ENCODE peak calls at places on chromosomes 11 and 22, in four cellular contexts. P, Q, U and O are unnamed samples.

GRCh38 chr22:37431811-37432707 is 4.8 kb upstream of the ELFN2 start:
- DNase-seq in Q (no peak), U (no peak), P (no peak), O (no peak)

GRCh38 chr11:46238078-46238966 is 39.1 kb upstream of the CREB3L1 start:
- DNase-seq in P (no peak), Q (peak), U (peak), O (peak)

GRCh38 chr11:60899021-60899936 is 7.1 kb downstream of the PRPF19 start:
- DNase-seq in U (peak), Q (peak), P (no peak), O (peak)

GRCh38 chr11:70788247-70789022 is 390.1 kb downstream of the CTTN start:
- DNase-seq in P (no peak), Q (no peak), U (peak), O (no peak)

GRCh38 chr11:70019576-70020011 is 58.5 kb upstream of the ANO1 start:
- DNase-seq in P (no peak), Q (no peak), U (no peak), O (no peak)

GRCh38 chr11:29773656-29774264 is 243.1 kb downstream of the KCNA4 start:
- DNase-seq in U (no peak), Q (no peak), P (no peak), O (no peak)

GRCh38 chr11:44229664-44230063 is 80.3 kb downstream of the ALX4 start:
- DNase-seq in Q (no peak), U (no peak), P (no peak), O (no peak)

GRCh38 chr11:62400281-62400680 is 18.6 kb upstream of the SCGB1A1 start:
- DNase-seq in P (no peak), U (no peak), Q (no peak), O (no peak)

GRCh38 chr11:31218847-31219246 is 150.7 kb downstream of the DCDC1 start:
- DNase-seq in Q (no peak), P (no peak), U (no peak), O (no peak)

GRCh38 chr11:120030411-120030810 is 107.5 kb downstream of the TRIM29 start:
- DNase-seq in U (no peak), Q (no peak), P (peak), O (no peak)

GRCh38 chr22:44862981-44863860 is 110.8 kb downstream of the ARHGAP8 start:
- DNase-seq in U (no peak), Q (no peak), P (no peak), O (no peak)

GRCh38 chr11:82980292-82980691 is 78.8 kb downstream of the DDIAS start:
- DNase-seq in Q (no peak), P (no peak), U (no peak), O (no peak)

GRCh38 chr22:33656808-33657628 is 263.3 kb downstream of the LARGE1 start:
- DNase-seq in Q (no peak), P (no peak), U (no peak), O (no peak)

GRCh38 chr22:49429066-49429465 is 398.6 kb downstream of the BRD1 start:
- DNase-seq in P (no peak), U (no peak), Q (no peak), O (no peak)

GRCh38 chr22:17855891-17856290 is 81.6 kb upstream of the BID start:
- DNase-seq in P (no peak), Q (no peak), U (no peak), O (no peak)

GRCh38 chr22:36213596-36213995 is 12.0 kb upstream of the APOL4 start:
- DNase-seq in Q (no peak), P (no peak), U (no peak), O (no peak)

GRCh38 chr22:45576730-45577464 is 74.2 kb downstream of the FBLN1 start:
- DNase-seq in Q (no peak), U (no peak), P (no peak), O (no peak)

GRCh38 chr22:26461188-26461810 is 22.3 kb downstream of the HPS4 start:
- DNase-seq in U (peak), Q (peak), P (no peak), O (peak)

GRCh38 chr22:38707346-38707745 is 1.6 kb downstream of the GTPBP1 start:
- DNase-seq in Q (no peak), P (no peak), U (no peak), O (peak)

GRCh38 chr11:116928102-116928777 is 90.8 kb upstream of the APOA1 start:
- DNase-seq in Q (no peak), P (no peak), U (no peak), O (peak)

GRCh38 chr11:112555491-112556364 is 295.1 kb upstream of the PLET1 start:
- DNase-seq in P (no peak), U (peak), Q (peak), O (peak)

GRCh38 chr11:104531075-104531474 is 367.1 kb upstream of the PDGFD start:
- DNase-seq in Q (no peak), P (no peak), U (no peak), O (peak)

GRCh38 chr11:69362315-69362714 is 68.4 kb downstream of the MYEOV start:
- DNase-seq in Q (peak), U (peak), P (peak), O (no peak)

GRCh38 chr11:126231725-126232459 is 20.3 kb downstream of the FAM118B start:
- DNase-seq in U (no peak), Q (no peak), P (no peak), O (peak)

GRCh38 chr11:34988294-34989255 is 72.2 kb downstream of the PDHX start:
- DNase-seq in Q (no peak), U (no peak), P (no peak), O (no peak)
- H3K4me3 ChIP-seq in Q (no peak), U (no peak), P (no peak), O (no peak)

GRCh38 chr11:67022341-67022933 is 497 bp upstream of the SYT12 start:
- DNase-seq in Q (peak), U (peak), P (no peak), O (peak)
- H3K4me3 ChIP-seq in Q (peak), U (no peak), P (peak), O (no peak)

GRCh38 chr11:57779275-57779674 is 17.7 kb downstream of the CTNND1 start:
- DNase-seq in P (no peak), Q (peak), U (no peak), O (no peak)
- H3K4me3 ChIP-seq in P (peak), Q (no peak), U (no peak), O (no peak)

DNA sequence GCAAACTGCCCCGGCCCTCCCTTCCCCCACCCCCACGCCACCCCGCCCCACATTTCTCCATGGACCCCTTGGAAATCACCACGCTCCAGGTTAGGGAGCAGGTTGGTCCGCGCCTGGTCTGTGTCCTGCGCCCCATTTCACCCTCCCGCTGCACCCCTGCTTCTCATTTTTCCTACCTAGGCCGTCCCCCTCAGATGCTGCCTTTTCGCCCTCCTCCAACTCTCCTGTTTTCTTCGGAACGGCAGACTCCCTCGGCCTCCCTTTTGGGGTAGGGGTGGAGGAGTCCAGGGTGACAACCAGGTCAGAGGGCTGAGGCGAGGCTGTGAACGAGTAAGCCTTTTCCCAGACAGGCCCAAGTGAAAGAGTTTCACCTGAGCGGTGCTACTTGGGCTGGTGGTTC is 893 bp upstream of the SCN4B start:
- DNase-seq in U (no peak), Q (no peak), P (no peak), O (no peak)
- H3K4me3 ChIP-seq in U (no peak), Q (peak), P (peak), O (no peak)

DNA sequence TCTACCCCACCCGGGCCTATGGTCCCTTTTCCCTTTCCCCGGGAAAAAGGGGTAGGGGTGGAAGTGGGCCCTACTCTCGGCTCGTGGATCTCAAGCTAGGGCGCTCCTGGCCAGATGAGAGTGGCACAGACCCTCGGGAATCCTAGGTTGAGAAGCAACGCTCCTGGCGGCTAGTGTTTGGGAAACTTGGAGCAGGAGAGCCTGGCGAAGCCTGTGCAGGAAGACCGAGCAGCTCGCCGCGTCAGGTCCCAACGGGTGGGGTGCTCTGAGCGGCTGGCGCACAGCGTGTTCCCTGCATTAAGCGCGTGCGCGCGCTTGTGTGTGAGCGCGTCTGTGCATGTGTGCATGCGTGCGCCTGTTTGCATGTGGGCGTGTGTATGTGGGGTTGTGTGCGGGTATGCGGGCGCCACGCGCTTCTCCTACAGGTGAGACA is 7.1 kb upstream of the FLI1 start:
- DNase-seq in U (peak), P (no peak), Q (peak), O (peak)
- H3K4me3 ChIP-seq in U (no peak), P (peak), Q (peak), O (no peak)

GRCh38 chr11:18050853-18051252 is 4.8 kb upstream of the TPH1 start:
- DNase-seq in Q (no peak), U (no peak), P (no peak), O (no peak)

DNA sequence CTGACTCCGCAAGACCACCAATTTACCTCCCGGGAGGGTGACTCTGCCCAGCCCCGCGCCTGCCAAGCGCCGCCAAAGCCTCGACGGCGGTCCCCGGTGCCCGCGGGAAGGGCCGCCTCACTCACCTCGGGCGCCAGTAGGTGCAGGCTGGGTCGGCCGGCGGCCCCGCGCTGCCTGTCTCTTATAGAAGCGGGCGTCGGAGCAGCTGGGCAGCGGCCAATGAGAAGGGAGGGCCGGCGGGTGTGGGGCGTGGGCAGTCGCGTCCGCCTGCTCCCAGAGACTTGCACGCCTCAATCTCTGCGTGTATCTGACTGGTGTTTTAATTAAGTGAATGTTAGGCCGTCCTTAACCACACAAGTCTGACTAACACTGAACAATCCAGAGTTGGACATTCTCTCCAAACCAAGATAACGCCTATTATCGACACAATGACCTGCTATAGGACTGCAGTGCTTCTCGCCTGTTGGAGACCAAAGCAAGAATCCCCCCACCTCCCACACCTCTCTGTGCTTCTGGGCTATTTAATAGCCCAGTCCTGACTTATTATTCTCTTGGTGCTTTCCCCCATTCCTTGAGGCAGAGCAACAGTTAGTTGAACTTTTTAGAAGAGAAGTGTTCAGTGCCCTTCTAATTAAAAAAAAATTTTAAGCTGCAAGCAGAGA is at the start of gene TPH1:
- DNase-seq in P (no peak), Q (peak), U (peak), O (peak)
- H3K4me3 ChIP-seq in P (peak), Q (no peak), U (no peak), O (no peak)

GRCh38 chr11:27699926-27700350 is 317 bp downstream of the BDNF start:
- DNase-seq in Q (no peak), P (no peak), U (no peak), O (no peak)
- H3K4me3 ChIP-seq in Q (peak), P (peak), U (peak), O (peak)

GRCh38 chr11:10529279-10529678 is 11.7 kb downstream of the RNF141 start:
- DNase-seq in U (no peak), Q (no peak), P (no peak), O (no peak)
- H3K4me3 ChIP-seq in U (no peak), Q (no peak), P (no peak), O (no peak)